ENCODE peak calls at places on chromosomes 16 and 17, in seven cellular contexts. One of them, this sample, is unnamed.
A peak's percentile ranks its signal among the peaks of the same experiment; 100 is the strongest.

GRCh38 chr16:86061771-86062170 is 162.8 kb downstream of the IRF8 start:
- DNase-seq in NCI-H1092: no peak
- DNase-seq in EH: no peak
- DNase-seq in DND-41: no peak
- DNase-seq in NAMALWA: no peak
- DNase-seq in GM19239: no peak
- DNase-seq in neural crest cell: no peak
- DNase-seq in this sample: no peak

GRCh38 chr17:2397247-2398171 is 3.4 kb downstream of the MNT start:
- DNase-seq in NCI-H1092: no peak
- DNase-seq in EH: no peak
- DNase-seq in DND-41: no peak
- DNase-seq in NAMALWA: no peak
- DNase-seq in GM19239: no peak
- DNase-seq in neural crest cell: no peak
- DNase-seq in this sample: no peak

GRCh38 chr16:85554114-85554790 is 58.9 kb upstream of the GSE1 start:
- DNase-seq in NCI-H1092: peak; percentile 45
- DNase-seq in EH: peak; percentile 90
- DNase-seq in DND-41: peak; percentile 90
- DNase-seq in NAMALWA: peak; percentile 93
- DNase-seq in GM19239: peak; percentile 98
- DNase-seq in neural crest cell: no peak
- DNase-seq in this sample: no peak

GRCh38 chr16:67326472-67327309 is at the start of the genes KCTD19 and LRRC36:
- DNase-seq in NCI-H1092: peak; percentile 85
- DNase-seq in EH: peak; percentile 15
- DNase-seq in DND-41: peak; percentile 90
- DNase-seq in NAMALWA: peak; percentile 63
- DNase-seq in GM19239: peak; percentile 50
- DNase-seq in neural crest cell: peak; percentile 95
- DNase-seq in this sample: no peak

GRCh38 chr16:85428168-85428898 is 184.8 kb upstream of the GSE1 start:
- DNase-seq in NCI-H1092: no peak
- DNase-seq in EH: peak; percentile 28
- DNase-seq in DND-41: peak; percentile 67
- DNase-seq in NAMALWA: peak; percentile 90
- DNase-seq in GM19239: peak; percentile 66
- DNase-seq in neural crest cell: no peak
- DNase-seq in this sample: no peak

GRCh38 chr17:7292194-7292593 is 2.2 kb downstream of the YBX2 start:
- DNase-seq in NCI-H1092: no peak
- DNase-seq in EH: no peak
- DNase-seq in DND-41: no peak
- DNase-seq in NAMALWA: no peak
- DNase-seq in GM19239: no peak
- DNase-seq in neural crest cell: no peak
- DNase-seq in this sample: no peak

GRCh38 chr16:66131156-66131807 is 235.2 kb upstream of the CDH5 start:
- DNase-seq in NCI-H1092: no peak
- DNase-seq in EH: peak; percentile 64
- DNase-seq in DND-41: no peak
- DNase-seq in NAMALWA: no peak
- DNase-seq in GM19239: no peak
- DNase-seq in neural crest cell: no peak
- DNase-seq in this sample: no peak

GRCh38 chr17:45222273-45222993 is 748 bp downstream of the FMNL1 start:
- DNase-seq in NCI-H1092: no peak
- DNase-seq in EH: no peak
- DNase-seq in DND-41: peak; percentile 68
- DNase-seq in NAMALWA: peak; percentile 65
- DNase-seq in GM19239: no peak
- DNase-seq in neural crest cell: no peak
- DNase-seq in this sample: no peak

GRCh38 chr16:31016018-31016417 is 5.6 kb upstream of the STX1B start:
- DNase-seq in NCI-H1092: no peak
- DNase-seq in EH: no peak
- DNase-seq in DND-41: no peak
- DNase-seq in NAMALWA: no peak
- DNase-seq in GM19239: no peak
- DNase-seq in neural crest cell: no peak
- DNase-seq in this sample: no peak

GRCh38 chr16:53911506-53911905 is 207.6 kb downstream of the FTO start:
- DNase-seq in NCI-H1092: no peak
- DNase-seq in EH: no peak
- DNase-seq in DND-41: no peak
- DNase-seq in NAMALWA: no peak
- DNase-seq in GM19239: no peak
- DNase-seq in neural crest cell: no peak
- DNase-seq in this sample: no peak

GRCh38 chr16:59633996-59634579 is 900.0 kb upstream of the GOT2 start:
- DNase-seq in NCI-H1092: no peak
- DNase-seq in EH: peak; percentile 93
- DNase-seq in DND-41: no peak
- DNase-seq in NAMALWA: no peak
- DNase-seq in GM19239: no peak
- DNase-seq in neural crest cell: no peak
- DNase-seq in this sample: no peak

GRCh38 chr16:9138731-9139501 is 47.5 kb downstream of the HAPSTR1 start:
- DNase-seq in NCI-H1092: peak; percentile 71
- DNase-seq in EH: peak; percentile 63
- DNase-seq in DND-41: peak; percentile 75
- DNase-seq in NAMALWA: peak; percentile 86
- DNase-seq in GM19239: peak; percentile 28
- DNase-seq in neural crest cell: peak; percentile 82
- DNase-seq in this sample: no peak

GRCh38 chr16:11327277-11328171 is 17.7 kb upstream of the RMI2 start:
- DNase-seq in NCI-H1092: no peak
- DNase-seq in EH: peak; percentile 20
- DNase-seq in DND-41: no peak
- DNase-seq in NAMALWA: peak; percentile 47
- DNase-seq in GM19239: no peak
- DNase-seq in neural crest cell: no peak
- DNase-seq in this sample: no peak

GRCh38 chr17:77451894-77452852 is 311.4 kb downstream of the SEC14L1 start:
- DNase-seq in NCI-H1092: peak; percentile 44
- DNase-seq in EH: peak; percentile 89
- DNase-seq in DND-41: peak; percentile 80
- DNase-seq in NAMALWA: peak; percentile 53
- DNase-seq in GM19239: no peak
- DNase-seq in neural crest cell: no peak
- DNase-seq in this sample: no peak

GRCh38 chr16:8402981-8403853 is 187.1 kb downstream of the TMEM114 start:
- DNase-seq in NCI-H1092: no peak
- DNase-seq in EH: no peak
- DNase-seq in DND-41: no peak
- DNase-seq in NAMALWA: no peak
- DNase-seq in GM19239: no peak
- DNase-seq in neural crest cell: no peak
- DNase-seq in this sample: no peak

GRCh38 chr16:73605309-73605708 is 557.4 kb upstream of the ZFHX3 start:
- DNase-seq in NCI-H1092: no peak
- DNase-seq in EH: no peak
- DNase-seq in DND-41: no peak
- DNase-seq in NAMALWA: no peak
- DNase-seq in GM19239: no peak
- DNase-seq in neural crest cell: no peak
- DNase-seq in this sample: no peak

GRCh38 chr17:30969989-30970680 is 704 bp upstream of the RNF135 start:
- DNase-seq in NCI-H1092: no peak
- DNase-seq in EH: no peak
- DNase-seq in DND-41: peak; percentile 37
- DNase-seq in NAMALWA: peak; percentile 68
- DNase-seq in GM19239: peak; percentile 30
- DNase-seq in neural crest cell: no peak
- DNase-seq in this sample: no peak

GRCh38 chr16:89924298-89924924 is 1.3 kb downstream of the TUBB3 start:
- DNase-seq in NCI-H1092: peak; percentile 33
- DNase-seq in EH: peak; percentile 60
- DNase-seq in DND-41: peak; percentile 57
- DNase-seq in NAMALWA: peak; percentile 96
- DNase-seq in GM19239: no peak
- DNase-seq in neural crest cell: peak; percentile 64
- DNase-seq in this sample: no peak

GRCh38 chr16:88534731-88535141 is 35.5 kb upstream of the ZC3H18 start:
- DNase-seq in NCI-H1092: no peak
- DNase-seq in EH: peak; percentile 49
- DNase-seq in DND-41: no peak
- DNase-seq in NAMALWA: no peak
- DNase-seq in GM19239: peak; percentile 74
- DNase-seq in neural crest cell: no peak
- DNase-seq in this sample: no peak

GRCh38 chr16:64312292-64312691 is 809.6 kb downstream of the CDH11 start:
- DNase-seq in NCI-H1092: no peak
- DNase-seq in EH: no peak
- DNase-seq in DND-41: no peak
- DNase-seq in NAMALWA: no peak
- DNase-seq in GM19239: no peak
- DNase-seq in neural crest cell: no peak
- DNase-seq in this sample: no peak

GRCh38 chr16:24291932-24292331 is 35.8 kb downstream of the CACNG3 start:
- DNase-seq in NCI-H1092: no peak
- DNase-seq in EH: no peak
- DNase-seq in DND-41: no peak
- DNase-seq in NAMALWA: no peak
- DNase-seq in GM19239: no peak
- DNase-seq in neural crest cell: no peak
- DNase-seq in this sample: no peak

GRCh38 chr16:88116121-88116900 is 165.1 kb downstream of the BANP start:
- DNase-seq in NCI-H1092: peak; percentile 45
- DNase-seq in EH: peak; percentile 30
- DNase-seq in DND-41: no peak
- DNase-seq in NAMALWA: no peak
- DNase-seq in GM19239: no peak
- DNase-seq in neural crest cell: no peak
- DNase-seq in this sample: no peak

GRCh38 chr16:9378876-9379275 is 287.4 kb downstream of the HAPSTR1 start:
- DNase-seq in NCI-H1092: no peak
- DNase-seq in EH: no peak
- DNase-seq in DND-41: no peak
- DNase-seq in NAMALWA: no peak
- DNase-seq in GM19239: no peak
- DNase-seq in neural crest cell: no peak
- DNase-seq in this sample: no peak

This sample was measured in CMK.